ENCODE peak calls at places on chromosomes 2 and 18, in five cellular contexts. One of them, this sample, is unnamed.

GRCh38 chr18:3604260-3604625 is 154.3 kb downstream of the TGIF1 start:
- DNase-seq in WERI-Rb-1: no peak
- DNase-seq in stomach: no peak
- DNase-seq in H9: no peak
- DNase-seq in dorsolateral prefrontal cortex: no peak
- DNase-seq in this sample: no peak

GRCh38 chr2:190722061-190722759 is 73.3 kb downstream of the NAB1 start:
- DNase-seq in WERI-Rb-1: no peak
- DNase-seq in stomach: no peak
- DNase-seq in H9: no peak
- DNase-seq in dorsolateral prefrontal cortex: no peak
- DNase-seq in this sample: no peak

GRCh38 chr18:9811978-9812377 is 73.8 kb upstream of the TXNDC2 start:
- DNase-seq in WERI-Rb-1: no peak
- DNase-seq in stomach: no peak
- DNase-seq in H9: no peak
- DNase-seq in dorsolateral prefrontal cortex: no peak
- DNase-seq in this sample: no peak

GRCh38 chr2:20619624-20620024 is 31.3 kb downstream of the HS1BP3 start:
- DNase-seq in WERI-Rb-1: peak; percentile 9
- DNase-seq in stomach: peak; percentile 25
- DNase-seq in H9: no peak
- DNase-seq in dorsolateral prefrontal cortex: peak; percentile 19
- DNase-seq in this sample: no peak

GRCh38 chr18:26729439-26729838 is 136.1 kb downstream of the AQP4 start:
- DNase-seq in WERI-Rb-1: no peak
- DNase-seq in stomach: no peak
- DNase-seq in H9: no peak
- DNase-seq in dorsolateral prefrontal cortex: no peak
- DNase-seq in this sample: no peak

GRCh38 chr18:23994361-23994902 is 20.1 kb upstream of the TTC39C start:
- DNase-seq in WERI-Rb-1: peak; percentile 62
- DNase-seq in stomach: no peak
- DNase-seq in H9: no peak
- DNase-seq in dorsolateral prefrontal cortex: no peak
- DNase-seq in this sample: peak; percentile 90

GRCh38 chr2:56217106-56217505 is 33.3 kb downstream of the CCDC85A start:
- DNase-seq in WERI-Rb-1: no peak
- DNase-seq in stomach: no peak
- DNase-seq in H9: peak; percentile 36
- DNase-seq in dorsolateral prefrontal cortex: no peak
- DNase-seq in this sample: no peak

GRCh38 chr18:75016025-75016717 is 192.8 kb downstream of the PTGR3 start:
- DNase-seq in WERI-Rb-1: no peak
- DNase-seq in stomach: no peak
- DNase-seq in H9: no peak
- DNase-seq in dorsolateral prefrontal cortex: no peak
- DNase-seq in this sample: no peak

GRCh38 chr2:195533771-195534642 is 123.0 kb upstream of the SLC39A10 start:
- DNase-seq in WERI-Rb-1: no peak
- DNase-seq in stomach: no peak
- DNase-seq in H9: no peak
- DNase-seq in dorsolateral prefrontal cortex: peak; percentile 85
- DNase-seq in this sample: peak; percentile 36

GRCh38 chr2:201648-202433 is 62.0 kb downstream of the SH3YL1 start:
- DNase-seq in WERI-Rb-1: no peak
- DNase-seq in stomach: no peak
- DNase-seq in H9: no peak
- DNase-seq in dorsolateral prefrontal cortex: no peak
- DNase-seq in this sample: no peak

GRCh38 chr2:58479557-58480120 is 238.5 kb upstream of the FANCL start:
- DNase-seq in WERI-Rb-1: no peak
- DNase-seq in stomach: no peak
- DNase-seq in H9: peak; percentile 49
- DNase-seq in dorsolateral prefrontal cortex: no peak
- DNase-seq in this sample: no peak

GRCh38 chr2:54348672-54349071 is 92.6 kb upstream of the TSPYL6 start:
- DNase-seq in WERI-Rb-1: no peak
- DNase-seq in stomach: no peak
- DNase-seq in H9: no peak
- DNase-seq in dorsolateral prefrontal cortex: no peak
- DNase-seq in this sample: no peak

GRCh38 chr2:15610430-15610952 is 18.8 kb downstream of the DDX1 start:
- DNase-seq in WERI-Rb-1: no peak
- DNase-seq in stomach: no peak
- DNase-seq in H9: no peak
- DNase-seq in dorsolateral prefrontal cortex: no peak
- DNase-seq in this sample: no peak

GRCh38 chr2:61769093-61769675 is 84.7 kb downstream of the FAM161A start:
- DNase-seq in WERI-Rb-1: no peak
- DNase-seq in stomach: no peak
- DNase-seq in H9: no peak
- DNase-seq in dorsolateral prefrontal cortex: no peak
- DNase-seq in this sample: no peak

GRCh38 chr18:55001625-55002024 is 42.4 kb upstream of the CCDC68 start:
- DNase-seq in WERI-Rb-1: no peak
- DNase-seq in stomach: no peak
- DNase-seq in H9: no peak
- DNase-seq in dorsolateral prefrontal cortex: no peak
- DNase-seq in this sample: no peak

GRCh38 chr2:54838585-54839035 is 115.1 kb downstream of the EML6 start:
- DNase-seq in WERI-Rb-1: peak; percentile 74
- DNase-seq in stomach: peak; percentile 77
- DNase-seq in H9: peak; percentile 66
- DNase-seq in dorsolateral prefrontal cortex: peak; percentile 56
- DNase-seq in this sample: peak; percentile 73

DNA sequence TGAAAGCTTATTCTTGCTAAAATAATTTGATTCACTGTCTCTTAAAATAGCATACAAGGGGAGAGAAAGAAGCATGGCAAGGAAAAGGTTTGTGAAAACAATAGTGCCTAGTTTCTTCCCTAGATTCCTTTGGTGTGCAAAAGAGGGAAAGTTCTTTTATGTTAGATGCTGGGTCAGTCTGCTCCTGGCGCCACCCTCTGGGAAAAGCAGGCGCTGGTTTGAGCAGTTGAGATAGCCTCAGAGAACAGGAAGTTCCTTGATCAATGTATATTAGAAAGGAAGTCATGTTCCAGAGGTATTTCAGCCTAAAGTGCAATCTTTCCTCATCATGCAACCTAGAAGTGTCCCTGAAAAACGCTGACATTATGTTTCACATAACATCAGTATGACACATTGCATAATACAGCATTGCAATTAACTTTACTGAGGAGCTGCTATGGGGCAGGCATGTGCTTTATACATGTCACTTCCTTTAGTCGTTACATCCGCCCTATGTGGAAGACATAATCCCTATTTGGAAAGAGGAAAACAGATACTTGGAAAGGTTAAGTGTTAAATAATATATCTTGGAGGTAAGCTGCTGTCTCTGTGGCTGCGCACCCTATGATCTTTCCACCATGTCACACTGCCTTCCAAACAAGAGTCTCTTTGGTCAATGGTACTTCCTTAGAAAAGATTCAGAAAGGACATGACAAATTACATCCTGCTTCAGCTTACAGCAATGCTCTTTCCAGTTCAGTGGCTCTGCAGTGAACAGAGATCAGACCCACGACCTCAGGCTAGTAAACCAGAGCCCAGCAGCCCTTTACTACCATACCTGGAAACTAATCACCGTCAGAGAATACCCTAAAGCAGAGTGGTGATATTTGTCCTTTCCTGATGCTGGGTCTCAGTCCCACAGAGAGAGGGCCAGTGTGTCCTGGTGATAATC is 369.7 kb downstream of the RAD51AP2 start:
- DNase-seq in WERI-Rb-1: peak; percentile 70
- DNase-seq in stomach: peak; percentile 35
- DNase-seq in H9: peak; percentile 55
- DNase-seq in dorsolateral prefrontal cortex: no peak
- DNase-seq in this sample: no peak
- TF ChIP-seq CTCF in WERI-Rb-1: peak; percentile 77
- TF ChIP-seq CTCF in stomach: no peak
- TF ChIP-seq CTCF in H9: peak; percentile 68
- TF ChIP-seq CTCF in dorsolateral prefrontal cortex: peak; percentile 8
- TF ChIP-seq CTCF in this sample: no peak

DNA sequence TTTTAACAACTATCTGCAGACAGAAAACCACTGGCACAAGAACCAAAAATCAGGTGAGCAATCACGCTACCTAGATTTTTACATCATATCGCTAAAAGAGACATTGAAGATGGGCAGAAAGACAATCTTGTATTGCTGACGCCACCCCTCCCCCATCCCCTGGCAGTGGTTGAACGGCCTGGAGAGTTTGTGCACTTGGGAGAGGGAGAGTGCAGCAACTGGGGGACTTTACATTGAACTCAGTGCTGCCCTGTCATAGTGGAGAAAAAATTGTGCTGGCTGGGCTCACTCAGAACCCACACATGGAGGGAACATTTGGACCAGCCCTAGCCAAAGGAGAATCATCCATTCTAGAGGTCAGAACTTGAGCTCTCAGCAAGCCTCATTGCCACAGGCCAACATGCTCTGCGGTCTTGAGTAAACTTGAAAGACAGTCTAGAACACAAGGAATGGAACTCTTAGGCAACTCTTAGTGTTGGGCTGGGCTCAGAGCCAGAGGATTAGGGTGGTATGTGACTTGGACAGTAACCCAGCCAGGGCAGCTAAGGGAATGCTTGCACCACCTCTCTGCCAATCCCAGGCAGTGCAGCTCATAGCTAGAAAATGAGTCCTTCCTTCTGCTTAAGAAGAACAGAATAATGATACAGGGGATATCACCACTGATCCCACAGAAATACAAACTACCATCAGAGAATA is 220.0 kb upstream of the CYP26B1 start:
- DNase-seq in WERI-Rb-1: peak; percentile 43
- DNase-seq in stomach: peak; percentile 74
- DNase-seq in H9: peak; percentile 52
- DNase-seq in dorsolateral prefrontal cortex: peak; percentile 27
- DNase-seq in this sample: peak; percentile 80
- TF ChIP-seq CTCF in WERI-Rb-1: peak; percentile 63
- TF ChIP-seq CTCF in stomach: no peak
- TF ChIP-seq CTCF in H9: peak; percentile 55
- TF ChIP-seq CTCF in dorsolateral prefrontal cortex: peak; percentile 19
- TF ChIP-seq CTCF in this sample: peak; percentile 37

DNA sequence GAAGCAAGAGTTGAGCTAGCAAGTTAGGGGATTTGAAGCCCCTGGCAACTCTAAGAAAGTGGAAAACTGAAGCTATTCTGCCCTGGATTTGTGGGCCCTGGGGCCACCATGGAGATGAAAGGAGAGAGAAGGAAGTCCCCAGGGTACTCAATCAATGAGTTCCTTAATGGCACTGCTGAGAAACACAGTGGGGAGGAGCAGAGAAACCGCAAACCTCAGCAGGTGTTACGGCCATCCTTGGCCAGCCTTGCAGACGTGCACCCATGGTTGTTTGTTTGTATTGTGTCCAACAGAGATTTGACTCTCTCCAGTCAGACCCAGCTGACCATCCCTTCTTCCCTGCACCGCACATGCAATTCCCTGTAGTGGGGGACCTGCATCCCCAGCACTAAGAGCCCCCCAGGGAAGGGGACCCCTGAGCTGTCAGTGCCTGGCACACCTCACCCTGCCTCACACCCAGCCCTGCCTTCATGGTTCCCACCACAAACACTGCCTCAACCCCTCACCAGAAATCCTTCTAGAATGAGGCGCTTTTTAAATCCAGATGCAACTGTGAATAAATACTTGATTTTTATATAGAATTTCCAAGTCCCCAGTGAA is 255.3 kb downstream of the SH3BP4 start:
- DNase-seq in WERI-Rb-1: no peak
- DNase-seq in stomach: no peak
- DNase-seq in H9: no peak
- DNase-seq in dorsolateral prefrontal cortex: no peak
- DNase-seq in this sample: no peak
- TF ChIP-seq CTCF in WERI-Rb-1: no peak
- TF ChIP-seq CTCF in stomach: no peak
- TF ChIP-seq CTCF in H9: no peak
- TF ChIP-seq CTCF in dorsolateral prefrontal cortex: no peak
- TF ChIP-seq CTCF in this sample: no peak

DNA sequence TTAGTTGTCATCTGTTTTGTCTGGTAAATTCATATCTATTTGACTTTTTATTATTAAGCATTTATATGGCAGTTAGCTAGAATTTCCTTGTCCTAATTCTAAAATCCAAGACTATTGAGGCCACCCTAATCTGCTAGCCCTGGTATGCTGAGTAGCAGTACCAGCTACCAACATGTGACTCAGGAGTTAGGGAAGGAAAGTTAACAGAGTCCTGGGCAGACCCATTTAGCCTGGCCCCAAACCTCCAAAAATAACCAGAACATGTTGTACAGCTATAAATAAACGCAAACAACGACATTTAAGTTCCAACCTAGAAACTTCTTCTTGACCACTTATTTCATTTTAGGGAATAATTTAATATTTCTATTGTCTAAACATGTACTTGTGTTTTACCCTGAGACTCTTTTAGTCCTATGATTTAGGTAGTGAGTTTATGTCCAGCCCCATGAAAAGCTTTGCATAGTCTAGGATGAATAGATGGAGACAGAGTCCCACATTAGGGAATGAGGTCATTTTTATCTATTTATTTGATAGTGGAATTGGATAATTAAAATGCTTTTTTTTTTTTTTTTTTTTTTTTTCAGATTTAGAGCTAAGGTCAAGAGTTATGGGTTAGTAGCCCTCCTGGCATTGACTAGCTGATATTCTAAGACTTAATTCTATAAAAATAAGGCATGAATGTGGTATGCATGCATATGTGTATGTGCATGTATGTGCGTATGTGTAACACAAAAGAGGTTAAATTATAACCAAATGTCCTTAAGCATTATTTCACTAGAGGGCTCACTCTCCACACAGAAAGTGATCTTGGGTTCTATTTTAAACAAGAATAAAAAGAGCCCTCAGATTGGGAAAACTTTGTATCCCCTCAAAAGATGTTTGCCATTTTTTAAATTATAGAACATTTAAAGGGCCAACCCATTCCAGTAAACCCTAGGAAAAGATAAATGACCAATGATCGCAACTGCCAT is 160.0 kb upstream of the MAPRE2 start:
- DNase-seq in WERI-Rb-1: no peak
- DNase-seq in stomach: no peak
- DNase-seq in H9: no peak
- DNase-seq in dorsolateral prefrontal cortex: no peak
- DNase-seq in this sample: no peak
- TF ChIP-seq CTCF in WERI-Rb-1: no peak
- TF ChIP-seq CTCF in stomach: no peak
- TF ChIP-seq CTCF in H9: no peak
- TF ChIP-seq CTCF in dorsolateral prefrontal cortex: peak; percentile 64
- TF ChIP-seq CTCF in this sample: peak; percentile 17